ENCODE peak calls at places on chromosomes 16 and 17, in eight cellular contexts. J is left ventricle myocardium inferior; G is OCI-LY7; S is CD8-positive, alpha-beta memory T cell; K is mucosa of descending colon; E is stomach; D is suprapubic skin; N is gastrocnemius medialis. I is an unnamed sample.

GRCh38 chr16:72372082-72372615 is 200.2 kb upstream of the PMFBP1 start:
- DNase-seq in N (no peak), S (no peak), E (no peak), K (no peak), J (no peak), D (no peak), G (no peak), I (no peak)

GRCh38 chr16:2015117-2015946 is 4.3 kb upstream of the NPW start:
- DNase-seq in G (no peak), K (peak; percentile 82), J (no peak), N (no peak), D (no peak), E (peak; percentile 61), S (no peak), I (no peak)

GRCh38 chr16:49283376-49284049 is 1.9 kb upstream of the CBLN1 start:
- DNase-seq in E (no peak), S (no peak), K (no peak), D (no peak), G (no peak), J (no peak), N (no peak), I (no peak)

GRCh38 chr16:10541396-10541795 is 39.0 kb downstream of the EMP2 start:
- DNase-seq in K (no peak), S (no peak), N (no peak), E (no peak), J (peak; percentile 33), G (no peak), D (no peak), I (no peak)

GRCh38 chr17:73011016-73011486 is 81.4 kb downstream of the SLC39A11 start:
- DNase-seq in G (no peak), N (no peak), E (no peak), D (no peak), K (peak; percentile 33), J (no peak), S (no peak), I (no peak)

GRCh38 chr17:82524540-82524939 is 5.0 kb downstream of the FOXK2 start:
- DNase-seq in D (no peak), J (no peak), K (no peak), N (no peak), G (no peak), S (no peak), E (no peak), I (no peak)

GRCh38 chr17:79508291-79508716 is 102.5 kb downstream of the RBFOX3 start:
- DNase-seq in E (no peak), S (no peak), G (no peak), K (no peak), J (no peak), N (no peak), D (no peak), I (no peak)

GRCh38 chr17:47715669-47716325 is 17.2 kb upstream of the TBX21 start:
- DNase-seq in K (no peak), G (no peak), E (no peak), S (no peak), J (no peak), N (no peak), D (no peak), I (no peak)

GRCh38 chr16:23678430-23679273 is at the start of gene PLK1:
- DNase-seq in N (peak; percentile 39), K (peak; percentile 90), J (peak; percentile 71), S (peak; percentile 55), D (no peak), E (peak; percentile 79), G (peak; percentile 88), I (peak; percentile 64)

GRCh38 chr16:62752837-62753236 is 716.6 kb upstream of the CDH8 start:
- DNase-seq in N (no peak), S (no peak), K (no peak), D (no peak), J (no peak), E (no peak), G (no peak), I (no peak)

GRCh38 chr16:83245061-83245460 is 562.7 kb upstream of the HSBP1 start:
- DNase-seq in G (no peak), K (no peak), N (no peak), S (no peak), E (no peak), D (no peak), J (no peak), I (no peak)

GRCh38 chr17:69967910-69968411 is 107.1 kb upstream of the KCNJ16 start:
- DNase-seq in J (no peak), E (no peak), K (no peak), G (no peak), D (no peak), S (no peak), N (no peak), I (no peak)

GRCh38 chr16:17131351-17131750 is 339.4 kb downstream of the XYLT1 start:
- DNase-seq in G (no peak), E (no peak), S (no peak), N (no peak), J (no peak), D (no peak), K (no peak), I (no peak)

GRCh38 chr17:38907930-38908675 is 17.3 kb upstream of the LASP1NB start:
- DNase-seq in G (no peak), D (no peak), J (peak; percentile 2), K (peak; percentile 13), E (no peak), N (no peak), S (no peak), I (no peak)

GRCh38 chr16:50259334-50260205 is 6.8 kb upstream of the ADCY7 start:
- DNase-seq in D (peak; percentile 88), J (peak; percentile 73), G (no peak), K (peak; percentile 38), E (peak; percentile 26), S (no peak), N (peak; percentile 73), I (peak; percentile 46)

GRCh38 chr16:83336630-83337029 is 471.1 kb upstream of the HSBP1 start:
- DNase-seq in N (peak; percentile 19), J (no peak), E (no peak), G (no peak), D (no peak), S (no peak), K (no peak), I (no peak)

GRCh38 chr17:65345261-65346060 is 208.3 kb downstream of the RGS9 start:
- DNase-seq in D (no peak), E (no peak), K (no peak), S (no peak), G (no peak), J (no peak), N (no peak), I (no peak)

GRCh38 chr16:16083421-16084156 is 134.2 kb downstream of the ABCC1 start:
- DNase-seq in S (no peak), G (peak; percentile 44), J (no peak), K (no peak), D (no peak), N (peak; percentile 48), E (no peak), I (no peak)

GRCh38 chr17:9356488-9356911 is 219.1 kb downstream of the STX8 start:
- DNase-seq in G (peak; percentile 48), N (peak; percentile 24), E (no peak), J (no peak), D (no peak), K (no peak), S (no peak), I (no peak)

GRCh38 chr16:70778901-70779309 is 22.1 kb downstream of the VAC14 start:
- DNase-seq in K (peak; percentile 37), E (no peak), D (no peak), S (no peak), N (peak; percentile 74), G (no peak), J (peak; percentile 49), I (peak; percentile 42)

GRCh38 chr17:60135160-60135950 is 14.4 kb upstream of the CA4 start:
- DNase-seq in J (peak; percentile 89), N (peak; percentile 84), E (peak; percentile 91), S (peak; percentile 65), G (peak; percentile 97), D (peak; percentile 93), K (peak; percentile 90), I (peak; percentile 89)

GRCh38 chr16:57741660-57742191 is 6.2 kb downstream of the KATNB1 start:
- DNase-seq in E (no peak), K (peak; percentile 20), J (peak; percentile 41), D (no peak), N (no peak), S (no peak), G (no peak), I (no peak)

GRCh38 chr17:72189781-72190593 is 69.2 kb downstream of the SOX9 start:
- DNase-seq in S (no peak), K (no peak), G (no peak), D (no peak), J (no peak), N (no peak), E (no peak), I (no peak)

DNA sequence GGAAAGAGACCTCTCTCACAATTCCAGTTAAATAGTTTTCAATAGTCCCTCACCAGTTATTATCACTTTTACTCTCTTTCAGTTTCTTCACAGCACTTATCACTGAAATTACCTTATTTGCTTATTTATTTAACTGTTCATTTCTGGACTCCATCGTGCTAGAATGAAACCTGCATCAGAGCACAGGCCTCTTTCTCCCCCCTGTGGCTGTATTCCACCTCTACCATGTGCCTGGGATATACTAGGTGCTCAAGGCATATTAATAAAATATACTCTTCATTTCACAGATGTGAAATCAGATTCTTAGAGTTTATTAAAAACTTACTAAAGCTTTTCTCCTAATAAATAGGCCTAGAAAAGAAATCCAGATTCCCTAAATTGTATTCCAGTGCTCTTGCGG is 308.9 kb upstream of the MON1B start:
- DNase-seq in D (no peak), S (no peak), N (no peak), J (no peak), K (no peak), E (no peak), G (no peak), I (no peak)
- H3K4me3 ChIP-seq in D (no peak overlapping the region), S (no peak overlapping the region), N (no peak overlapping the region), J (no peak overlapping the region), K (no peak overlapping the region), E (no peak overlapping the region), G (no peak overlapping the region), I (no peak overlapping the region)

GRCh38 chr17:58267347-58268324 is 13.1 kb downstream of the MPO start:
- DNase-seq in S (no peak), D (no peak), K (no peak), E (no peak), G (no peak), J (no peak), N (no peak), I (no peak)
- H3K9me3 ChIP-seq in S (no peaks in the 10 kb centered on the region), D (no peaks in the 10 kb centered on the region), K (no peaks in the 10 kb centered on the region), E (no peaks in the 10 kb centered on the region), G (no peaks in the 10 kb centered on the region), J (no peaks in the 10 kb centered on the region), N (no peaks in the 10 kb centered on the region), I (no peaks in the 10 kb centered on the region)

GRCh38 chr16:85706449-85707034 is 17.8 kb upstream of the GINS2 start:
- DNase-seq in S (no peak), D (no peak), G (no peak), E (no peak), K (no peak), J (no peak), N (no peak), I (no peak)
- H3K4me3 ChIP-seq in S (no peak overlapping the region), D (no peak overlapping the region), G (no peak overlapping the region), E (no peak overlapping the region), K (no peak overlapping the region), J (no peak overlapping the region), N (no peak overlapping the region), I (no peak overlapping the region)

DNA sequence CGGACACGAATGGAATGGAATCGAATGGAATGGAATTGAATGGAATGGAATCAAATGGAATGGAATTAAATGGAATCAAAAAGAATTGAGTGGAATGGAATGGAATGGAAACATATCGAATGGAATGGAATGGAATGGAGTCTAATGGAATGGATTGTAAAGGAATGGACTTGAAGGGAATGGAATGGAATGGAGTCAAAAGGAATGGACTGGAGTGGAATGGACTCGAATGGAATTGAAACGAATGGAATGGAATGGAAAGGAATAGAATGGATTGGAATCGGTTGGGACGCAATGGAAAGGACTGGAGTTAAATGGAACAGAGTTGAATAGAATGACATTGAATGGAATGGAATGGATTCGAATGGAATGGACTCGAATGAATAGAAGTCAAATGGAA is 486.9 kb upstream of the WSB1 start:
- DNase-seq in N (no peak), G (no peak), K (no peak), J (no peak), D (no peak), S (no peak), E (no peak), I (no peak)
- H3K9me3 ChIP-seq in N (no peaks in the 10 kb centered on the region), G (peaks cover 62% of the 10 kb centered on the region), K (peaks cover 83% of the 10 kb centered on the region), J (peaks cover 86% of the 10 kb centered on the region), D (peaks cover 37% of the 10 kb centered on the region), S (peaks cover 29% of the 10 kb centered on the region), E (peaks cover 47% of the 10 kb centered on the region), I (no peaks in the 10 kb centered on the region)